ENCODE peak calls at places on chromosomes 12 and 14, in six cellular contexts. One of them, this sample, is unnamed.

GRCh38 chr12:114392909-114393308 is 13.0 kb downstream of the TBX5 start:
- DNase-seq in cerebellar nuclear complex: no peak
- DNase-seq in bronchial epithelial cell: no peak
- DNase-seq in heart left ventricle: peak
- DNase-seq in WERI-Rb-1: no peak
- DNase-seq in PC-3: no peak
- DNase-seq in this sample: no peak

GRCh38 chr12:46825526-46826414 is at the start of gene SLC38A4:
- DNase-seq in PC-3: no peak
- DNase-seq in heart left ventricle: no peak
- DNase-seq in WERI-Rb-1: no peak
- DNase-seq in cerebellar nuclear complex: no peak
- DNase-seq in bronchial epithelial cell: no peak
- DNase-seq in this sample: peak

GRCh38 chr12:117518594-117519270 is 157.3 kb upstream of the NOS1 start:
- DNase-seq in WERI-Rb-1: no peak
- DNase-seq in bronchial epithelial cell: no peak
- DNase-seq in heart left ventricle: no peak
- DNase-seq in cerebellar nuclear complex: peak
- DNase-seq in PC-3: peak
- DNase-seq in this sample: no peak

GRCh38 chr12:107983871-107984480 is 145.1 kb upstream of the WSCD2 start:
- DNase-seq in cerebellar nuclear complex: no peak
- DNase-seq in WERI-Rb-1: peak
- DNase-seq in heart left ventricle: no peak
- DNase-seq in PC-3: peak
- DNase-seq in bronchial epithelial cell: peak
- DNase-seq in this sample: no peak

GRCh38 chr12:42725839-42726238 is 136.3 kb upstream of the PRICKLE1 start:
- DNase-seq in bronchial epithelial cell: peak
- DNase-seq in cerebellar nuclear complex: no peak
- DNase-seq in WERI-Rb-1: no peak
- DNase-seq in heart left ventricle: no peak
- DNase-seq in PC-3: peak
- DNase-seq in this sample: no peak

GRCh38 chr12:24228980-24229730 is 279.7 kb upstream of the SOX5 start:
- DNase-seq in WERI-Rb-1: no peak
- DNase-seq in bronchial epithelial cell: no peak
- DNase-seq in heart left ventricle: no peak
- DNase-seq in cerebellar nuclear complex: no peak
- DNase-seq in PC-3: no peak
- DNase-seq in this sample: no peak

GRCh38 chr14:52365071-52365470 is 51.0 kb downstream of the PTGER2 start:
- DNase-seq in bronchial epithelial cell: peak
- DNase-seq in PC-3: no peak
- DNase-seq in heart left ventricle: no peak
- DNase-seq in WERI-Rb-1: no peak
- DNase-seq in cerebellar nuclear complex: no peak
- DNase-seq in this sample: no peak

GRCh38 chr12:10392394-10392930 is 2.6 kb upstream of the KLRK1 start:
- DNase-seq in bronchial epithelial cell: peak
- DNase-seq in PC-3: peak
- DNase-seq in heart left ventricle: peak
- DNase-seq in cerebellar nuclear complex: no peak
- DNase-seq in WERI-Rb-1: no peak
- DNase-seq in this sample: peak

GRCh38 chr12:13976028-13976584 is 5.3 kb downstream of the GRIN2B start:
- DNase-seq in PC-3: no peak
- DNase-seq in cerebellar nuclear complex: no peak
- DNase-seq in bronchial epithelial cell: no peak
- DNase-seq in WERI-Rb-1: no peak
- DNase-seq in heart left ventricle: no peak
- DNase-seq in this sample: no peak

GRCh38 chr14:22565391-22565945 is 23.6 kb downstream of the DAD1 start:
- DNase-seq in heart left ventricle: no peak
- DNase-seq in WERI-Rb-1: no peak
- DNase-seq in cerebellar nuclear complex: no peak
- DNase-seq in PC-3: no peak
- DNase-seq in bronchial epithelial cell: no peak
- DNase-seq in this sample: no peak

GRCh38 chr12:52061470-52062166 is 8.2 kb upstream of the ATG101 start:
- DNase-seq in PC-3: no peak
- DNase-seq in WERI-Rb-1: no peak
- DNase-seq in bronchial epithelial cell: no peak
- DNase-seq in heart left ventricle: no peak
- DNase-seq in cerebellar nuclear complex: no peak
- DNase-seq in this sample: no peak

GRCh38 chr14:56341766-56342418 is 223.7 kb downstream of the PELI2 start:
- DNase-seq in WERI-Rb-1: no peak
- DNase-seq in cerebellar nuclear complex: no peak
- DNase-seq in PC-3: no peak
- DNase-seq in bronchial epithelial cell: no peak
- DNase-seq in heart left ventricle: no peak
- DNase-seq in this sample: no peak

GRCh38 chr12:89949457-89950195 is 241.0 kb upstream of the ATP2B1 start:
- DNase-seq in heart left ventricle: peak
- DNase-seq in PC-3: peak
- DNase-seq in WERI-Rb-1: no peak
- DNase-seq in cerebellar nuclear complex: no peak
- DNase-seq in bronchial epithelial cell: peak
- DNase-seq in this sample: peak

GRCh38 chr12:45863332-45863731 is 127.0 kb downstream of the SCAF11 start:
- DNase-seq in PC-3: no peak
- DNase-seq in bronchial epithelial cell: no peak
- DNase-seq in WERI-Rb-1: no peak
- DNase-seq in cerebellar nuclear complex: no peak
- DNase-seq in heart left ventricle: no peak
- DNase-seq in this sample: no peak

GRCh38 chr12:52391618-52392002 is 6.2 kb upstream of the KRT84 start:
- DNase-seq in bronchial epithelial cell: peak
- DNase-seq in WERI-Rb-1: no peak
- DNase-seq in cerebellar nuclear complex: no peak
- DNase-seq in heart left ventricle: peak
- DNase-seq in PC-3: no peak
- DNase-seq in this sample: peak

GRCh38 chr14:94691658-94692029 is 78.3 kb downstream of the GSC start:
- DNase-seq in cerebellar nuclear complex: no peak
- DNase-seq in heart left ventricle: no peak
- DNase-seq in WERI-Rb-1: no peak
- DNase-seq in bronchial epithelial cell: no peak
- DNase-seq in PC-3: no peak
- DNase-seq in this sample: no peak

GRCh38 chr14:74697976-74698375 is 14.9 kb downstream of the AREL1 start:
- DNase-seq in bronchial epithelial cell: no peak
- DNase-seq in cerebellar nuclear complex: no peak
- DNase-seq in PC-3: no peak
- DNase-seq in heart left ventricle: no peak
- DNase-seq in WERI-Rb-1: no peak
- DNase-seq in this sample: no peak